ENCODE peak calls at places on chromosome 22, in four cellular contexts. Z is Peyer's patch; B is fibroblast of the conjunctiva; N is effector CD4-positive, alpha-beta T cell. U is an unnamed sample.

GRCh38 chr22:45475063-45475747 is 27.5 kb upstream of the FBLN1 start:
- DNase-seq in Z (no peak), B (peak; percentile 77), N (no peak), U (no peak)

GRCh38 chr22:43186272-43187170 is at the start of gene TTLL12:
- DNase-seq in Z (peak; percentile 65), B (no peak), N (peak; percentile 39), U (peak; percentile 68)

GRCh38 chr22:40342521-40342920 is 3.8 kb upstream of the ADSL start:
- DNase-seq in Z (peak; percentile 28), B (no peak), N (no peak), U (no peak)

GRCh38 chr22:48586799-48587185 is 1240.9 kb downstream of the BRD1 start:
- DNase-seq in Z (no peak), B (no peak), N (no peak), U (no peak)

GRCh38 chr22:44758354-44758969 is 6.1 kb downstream of the ARHGAP8 start:
- DNase-seq in Z (no peak), B (peak; percentile 16), N (no peak), U (peak; percentile 20)

GRCh38 chr22:29475550-29475949 is 4.5 kb upstream of the NEFH start:
- DNase-seq in Z (peak; percentile 67), B (no peak), N (no peak), U (no peak)

GRCh38 chr22:31106651-31107205 is 640 bp downstream of the SELENOM start:
- DNase-seq in Z (no peak), B (no peak), N (no peak), U (peak; percentile 34)

GRCh38 chr22:20178922-20179227 is 28.0 kb upstream of the CCDC188 start:
- DNase-seq in Z (no peak), B (no peak), N (no peak), U (no peak)

GRCh38 chr22:38788417-38788816 is 5.5 kb downstream of the DNAL4 start:
- DNase-seq in Z (no peak), B (peak; percentile 75), N (no peak), U (no peak)

GRCh38 chr22:32341122-32341740 is 16.4 kb upstream of the RFPL3 start:
- DNase-seq in Z (no peak), B (no peak), N (no peak), U (no peak)

GRCh38 chr22:24418786-24419479 is 8.5 kb upstream of the ADORA2A start:
- DNase-seq in Z (peak; percentile 38), B (no peak), N (no peak), U (no peak)

GRCh38 chr22:40123387-40123786 is 54.3 kb upstream of the TNRC6B start:
- DNase-seq in Z (no peak), B (no peak), N (no peak), U (no peak)

GRCh38 chr22:30877662-30878515 is 90.7 kb downstream of the MORC2 start:
- DNase-seq in Z (no peak), B (no peak), N (no peak), U (no peak)

GRCh38 chr22:18024276-18024939 is at the start of gene MICAL3:
- DNase-seq in Z (peak; percentile 82), B (no peak), N (peak; percentile 44), U (peak; percentile 76)

GRCh38 chr22:49632199-49633009 is 195.3 kb downstream of the BRD1 start:
- DNase-seq in Z (peak; percentile 57), B (peak; percentile 21), N (no peak), U (peak; percentile 57)

GRCh38 chr22:37334859-37335818 is 52.8 kb downstream of the CYTH4 start:
- DNase-seq in Z (no peak), B (no peak), N (no peak), U (no peak)

GRCh38 chr22:42704896-42705295 is 15.8 kb downstream of the A4GALT start:
- DNase-seq in Z (no peak), B (no peak), N (no peak), U (peak; percentile 32)

GRCh38 chr22:44399906-44400762 is 87.4 kb upstream of the SHISAL1 start:
- DNase-seq in Z (peak; percentile 23), B (no peak), N (no peak), U (no peak)

GRCh38 chr22:17087176-17088131 is 2.7 kb downstream of the IL17RA start:
- DNase-seq in Z (peak; percentile 52), B (no peak), N (peak; percentile 60), U (peak; percentile 42)

GRCh38 chr22:29269230-29269604 is 1.1 kb downstream of the EWSR1 start:
- DNase-seq in Z (no peak), B (no peak), N (no peak), U (peak; percentile 11)

GRCh38 chr22:20229916-20230775 is 38.0 kb downstream of the RTN4R start:
- DNase-seq in Z (no peak), B (no peak), N (no peak), U (no peak)

GRCh38 chr22:26672060-26672471 is 14.7 kb downstream of the MIAT start:
- DNase-seq in Z (peak; percentile 60), B (no peak), N (peak; percentile 17), U (no peak)

U was measured in dermis microvascular lymphatic vessel endothelial cell.